ENCODE peak calls at places on chromosomes 13 and 19, in five cellular contexts. F is HL-60, M is lower lobe of right lung, P is body of pancreas, X is testis. H is an unnamed sample.

GRCh38 chr19:31280266-31281006 is 68.8 kb downstream of the TSHZ3 start:
- DNase-seq in F (no peak), M (no peak), P (no peak), X (no peak), H (no peak)

GRCh38 chr13:101211261-101211660 is 205.0 kb downstream of the NALCN start:
- DNase-seq in F (no peak), M (no peak), P (no peak), X (no peak), H (no peak)

GRCh38 chr13:74246398-74246975 is 112.3 kb upstream of the KLF12 start:
- DNase-seq in F (no peak), M (no peak), P (no peak), X (peak; percentile 29), H (peak; percentile 37)

GRCh38 chr13:26327905-26328304 is 74.0 kb downstream of the CDK8 start:
- DNase-seq in F (no peak), M (no peak), P (no peak), X (no peak), H (no peak)

GRCh38 chr19:50694815-50695145 is 24.8 kb downstream of the SHANK1 start:
- DNase-seq in F (no peak), M (no peak), P (no peak), X (no peak), H (no peak)

GRCh38 chr19:726993-727956 is 18.5 kb downstream of the PALM start:
- DNase-seq in F (no peak), M (no peak), P (no peak), X (no peak), H (no peak)

GRCh38 chr13:66532146-66532545 is 698.0 kb downstream of the PCDH9 start:
- DNase-seq in F (no peak), M (no peak), P (no peak), X (no peak), H (peak; percentile 26)

GRCh38 chr19:3441089-3441985 is 39.0 kb downstream of the SMIM24 start:
- DNase-seq in F (no peak), M (no peak), P (no peak), X (no peak), H (no peak)

GRCh38 chr19:11377756-11378155 is 3.3 kb downstream of the SWSAP1 start:
- DNase-seq in F (no peak), M (no peak), P (no peak), X (no peak), H (no peak)

GRCh38 chr13:26324867-26325266 is 70.9 kb downstream of the CDK8 start:
- DNase-seq in F (no peak), M (no peak), P (no peak), X (no peak), H (no peak)

GRCh38 chr19:38729653-38730469 is 14.4 kb downstream of the CAPN12 start:
- DNase-seq in F (peak; percentile 66), M (peak; percentile 85), P (peak; percentile 78), X (peak; percentile 80), H (no peak)

GRCh38 chr13:67217914-67218313 is 12.2 kb downstream of the PCDH9 start:
- DNase-seq in F (no peak), M (no peak), P (no peak), X (no peak), H (no peak)

GRCh38 chr13:110985570-110985969 is 70.7 kb upstream of the ANKRD10 start:
- DNase-seq in F (no peak), M (no peak), P (no peak), X (no peak), H (no peak)

GRCh38 chr19:979318-979741 is 4.8 kb upstream of the WDR18 start:
- DNase-seq in F (no peak), M (peak; percentile 36), P (no peak), X (no peak), H (no peak)

GRCh38 chr19:8311461-8312260 is 3.5 kb upstream of the CD320 start:
- DNase-seq in F (no peak), M (peak; percentile 52), P (peak; percentile 24), X (no peak), H (no peak)

GRCh38 chr19:31427857-31428256 is 78.6 kb upstream of the TSHZ3 start:
- DNase-seq in F (no peak), M (no peak), P (no peak), X (no peak), H (no peak)

GRCh38 chr13:98315466-98315865 is 138.4 kb upstream of the RNF113B start:
- DNase-seq in F (no peak), M (no peak), P (no peak), X (no peak), H (no peak)

GRCh38 chr13:94641432-94641941 is 39.8 kb downstream of the GPR180 start:
- DNase-seq in F (no peak), M (no peak), P (no peak), X (no peak), H (peak; percentile 50)

GRCh38 chr13:100789481-100789880 is 114.9 kb upstream of the TMTC4 start:
- DNase-seq in F (no peak), M (peak; percentile 47), P (peak; percentile 17), X (no peak), H (peak; percentile 9)

GRCh38 chr13:95301135-95301946 is at the start of gene ABCC4:
- DNase-seq in F (peak; percentile 67), M (peak; percentile 80), P (peak; percentile 76), X (peak; percentile 76), H (no peak)

GRCh38 chr19:18415177-18415867 is 3.9 kb upstream of the SSBP4 start:
- DNase-seq in F (peak; percentile 92), M (peak; percentile 79), P (peak; percentile 49), X (peak; percentile 83), H (no peak)

GRCh38 chr13:56837161-56837560 is 303.6 kb upstream of the PRR20A start:
- DNase-seq in F (no peak), M (no peak), P (no peak), X (no peak), H (no peak)

GRCh38 chr13:37700887-37701286 is 102.3 kb upstream of the POSTN start:
- DNase-seq in F (no peak), M (no peak), P (no peak), X (no peak), H (no peak)

GRCh38 chr13:108155185-108156106 is 59.9 kb downstream of the LIG4 start:
- DNase-seq in F (peak; percentile 48), M (peak; percentile 57), P (peak; percentile 81), X (peak; percentile 80), H (peak; percentile 33)

DNA sequence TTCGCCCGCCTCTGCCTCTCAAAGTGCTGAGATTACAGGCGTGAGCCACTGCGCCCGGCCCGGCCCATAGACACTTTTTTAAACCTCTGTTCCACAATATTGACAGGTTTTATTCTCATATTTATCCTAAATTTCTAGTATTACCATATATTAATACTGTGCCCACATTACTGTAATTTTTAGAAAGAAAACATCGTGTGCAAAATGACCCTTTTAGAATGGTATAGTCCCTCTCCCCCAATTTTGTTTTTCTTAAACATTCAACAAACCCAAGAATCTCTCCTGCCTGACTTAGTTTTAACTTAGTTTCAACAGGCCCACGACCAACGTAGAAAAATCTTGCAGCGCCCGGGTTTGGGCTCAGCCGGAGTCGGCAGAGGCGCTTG is 9.1 kb downstream of the CDX2 start:
- DNase-seq in F (no peak), M (no peak), P (no peak), X (no peak), H (no peak)
- TF ChIP-seq CTCF in F (no peak), M (no peak), P (no peak), X (no peak), H (no peak)

GRCh38 chr13:40640845-40641458 is 25.5 kb downstream of the FOXO1 start:
- DNase-seq in F (peak; percentile 12), M (no peak), P (no peak), X (no peak), H (no peak)

GRCh38 chr13:40635315-40635995 is 31.0 kb downstream of the FOXO1 start:
- DNase-seq in F (no peak), M (no peak), P (no peak), X (no peak), H (no peak)

GRCh38 chr13:40640202-40640601 is 26.2 kb downstream of the FOXO1 start:
- DNase-seq in F (no peak), M (no peak), P (no peak), X (no peak), H (no peak)

GRCh38 chr13:40639226-40639681 is 27.2 kb downstream of the FOXO1 start:
- DNase-seq in F (no peak), M (no peak), P (no peak), X (no peak), H (no peak)

GRCh38 chr13:40637644-40638043 is 28.8 kb downstream of the FOXO1 start:
- DNase-seq in F (no peak), M (no peak), P (no peak), X (no peak), H (no peak)
- H3K4me3 ChIP-seq in F (no peak overlapping the region), M (no peak overlapping the region), P (no peak overlapping the region), X (no peak overlapping the region), H (no peak overlapping the region)

DNA sequence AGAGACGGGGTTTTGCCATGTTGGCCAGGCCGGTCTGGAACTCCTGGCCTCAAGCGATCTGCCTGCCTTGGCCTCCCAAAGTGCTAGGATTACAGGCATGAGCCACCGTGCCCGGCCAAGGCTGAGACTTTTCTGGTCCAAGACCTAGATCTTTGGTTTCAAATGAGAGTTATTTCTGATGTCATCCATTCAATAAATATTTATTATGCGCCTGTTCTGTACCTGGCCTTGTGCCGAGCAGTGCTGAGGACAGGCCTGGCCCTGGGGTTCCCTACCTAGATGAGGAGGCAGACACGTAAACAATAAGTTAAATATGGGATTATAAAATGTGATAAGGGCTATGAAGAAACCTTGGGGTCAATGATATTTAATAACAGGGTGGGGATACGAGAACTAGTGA is 4.5 kb downstream of the RELB start:
- DNase-seq in F (no peak), M (no peak), P (no peak), X (no peak), H (no peak)
- TF ChIP-seq CTCF in F (no peak), M (no peak), P (no peak), X (no peak), H (no peak)

GRCh38 chr19:52115526-52116053 is 20.0 kb upstream of the ZNF841 start:
- DNase-seq in F (no peak), M (no peak), P (no peak), X (no peak), H (no peak)
- H3K4me3 ChIP-seq in F (no peak overlapping the region), M (no peak overlapping the region), P (no peak overlapping the region), X (no peak overlapping the region), H (no peak overlapping the region)

GRCh38 chr13:75482820-75483079 is 781 bp upstream of the TBC1D4 start:
- DNase-seq in F (no peak), M (no peak), P (no peak), X (no peak), H (no peak)
- TF ChIP-seq CTCF in F (no peak), M (no peak), P (no peak), X (no peak), H (no peak)

GRCh38 chr19:2273356-2274184 is 8.4 kb downstream of the PEAK3 start:
- DNase-seq in F (peak; percentile 90), M (peak; percentile 84), P (peak; percentile 80), X (peak; percentile 78), H (no peak)
- H3K4me3 ChIP-seq in F (peak overlapping the region; percentile 98), M (peak overlapping the region; percentile 40), P (no peak overlapping the region), X (no peak overlapping the region), H (peak overlapping the region; percentile 17)

H was measured in astrocyte of the cerebellum.